ENCODE peak calls at places on chromosomes 13 and 19, in six cellular contexts. H, I, B, O, Z and U are unnamed samples. For H3K4me1, the result is how much of the 10 kb centered on the place peaks cover.

GRCh38 chr13:20360041-20360491 is 127.9 kb upstream of the GJB6 start:
- DNase-seq in B (no peak), H (peak), I (no peak), O (no peak), Z (no peak), U (no peak)

GRCh38 chr13:33797622-33798021 is 20.3 kb upstream of the RFC3 start:
- DNase-seq in O (no peak), B (no peak), I (no peak), Z (no peak), H (no peak), U (no peak)

GRCh38 chr19:5059767-5060166 is 90.9 kb downstream of the KDM4B start:
- DNase-seq in I (no peak), O (no peak), B (no peak), Z (no peak), H (no peak), U (no peak)

GRCh38 chr13:100039740-100040139 is 49.2 kb upstream of the PCCA start:
- DNase-seq in Z (no peak), I (no peak), H (peak), B (peak), O (no peak), U (no peak)

GRCh38 chr19:5218963-5219530 is 121.6 kb downstream of the PTPRS start:
- DNase-seq in H (no peak), I (no peak), B (no peak), O (no peak), Z (no peak), U (no peak)

GRCh38 chr19:49860716-49861100 is 6.7 kb downstream of the PNKP start:
- DNase-seq in H (no peak), B (no peak), O (no peak), I (no peak), Z (no peak), U (no peak)

GRCh38 chr19:12733369-12733896 is 1.1 kb downstream of the TRIR start:
- DNase-seq in I (peak), O (no peak), B (no peak), Z (no peak), H (peak), U (no peak)

GRCh38 chr13:81382236-81382635 is 1041.3 kb upstream of the SPRY2 start:
- DNase-seq in O (no peak), Z (no peak), I (no peak), H (no peak), B (no peak), U (no peak)

GRCh38 chr13:43374621-43375020 is 351.2 kb downstream of the DNAJC15 start:
- DNase-seq in I (no peak), Z (no peak), B (no peak), O (no peak), H (peak), U (no peak)

GRCh38 chr13:73572824-73573223 is 514.0 kb downstream of the KLF5 start:
- DNase-seq in B (no peak), Z (no peak), H (no peak), O (no peak), I (no peak), U (no peak)

GRCh38 chr19:2309734-2310362 is 1.9 kb upstream of the LINGO3 start:
- DNase-seq in H (peak), I (no peak), Z (no peak), O (no peak), B (no peak), U (no peak)

GRCh38 chr13:49441846-49442245 is 2.0 kb downstream of the CAB39L start:
- DNase-seq in Z (no peak), O (no peak), B (no peak), I (no peak), H (peak), U (no peak)

GRCh38 chr13:45370922-45371406 is 30.0 kb upstream of the TPT1 start:
- DNase-seq in I (peak), H (peak), Z (peak), B (peak), O (peak), U (peak)

GRCh38 chr13:46106839-46107371 is 2.1 kb upstream of the CPB2 start:
- DNase-seq in O (no peak), I (no peak), Z (no peak), B (no peak), H (no peak), U (peak)

GRCh38 chr13:26184791-26185250 is 37.3 kb downstream of the RNF6 start:
- DNase-seq in O (no peak), H (peak), Z (peak), B (peak), I (peak), U (peak)

GRCh38 chr13:40236566-40237168 is 429.8 kb downstream of the FOXO1 start:
- DNase-seq in I (no peak), Z (peak), B (no peak), O (peak), H (no peak), U (no peak)

GRCh38 chr19:33904681-33905080 is 108.0 kb downstream of the KCTD15 start:
- DNase-seq in H (no peak), Z (no peak), B (peak), I (no peak), O (no peak), U (no peak)

GRCh38 chr19:7450243-7451223 is 38.3 kb downstream of the PEX11G start:
- DNase-seq in H (peak), I (no peak), Z (no peak), O (no peak), B (no peak), U (no peak)

GRCh38 chr13:112752711-112753541 is 63.1 kb downstream of the ATP11A start:
- DNase-seq in O (no peak), Z (no peak), I (no peak), B (no peak), H (no peak), U (peak)

DNA sequence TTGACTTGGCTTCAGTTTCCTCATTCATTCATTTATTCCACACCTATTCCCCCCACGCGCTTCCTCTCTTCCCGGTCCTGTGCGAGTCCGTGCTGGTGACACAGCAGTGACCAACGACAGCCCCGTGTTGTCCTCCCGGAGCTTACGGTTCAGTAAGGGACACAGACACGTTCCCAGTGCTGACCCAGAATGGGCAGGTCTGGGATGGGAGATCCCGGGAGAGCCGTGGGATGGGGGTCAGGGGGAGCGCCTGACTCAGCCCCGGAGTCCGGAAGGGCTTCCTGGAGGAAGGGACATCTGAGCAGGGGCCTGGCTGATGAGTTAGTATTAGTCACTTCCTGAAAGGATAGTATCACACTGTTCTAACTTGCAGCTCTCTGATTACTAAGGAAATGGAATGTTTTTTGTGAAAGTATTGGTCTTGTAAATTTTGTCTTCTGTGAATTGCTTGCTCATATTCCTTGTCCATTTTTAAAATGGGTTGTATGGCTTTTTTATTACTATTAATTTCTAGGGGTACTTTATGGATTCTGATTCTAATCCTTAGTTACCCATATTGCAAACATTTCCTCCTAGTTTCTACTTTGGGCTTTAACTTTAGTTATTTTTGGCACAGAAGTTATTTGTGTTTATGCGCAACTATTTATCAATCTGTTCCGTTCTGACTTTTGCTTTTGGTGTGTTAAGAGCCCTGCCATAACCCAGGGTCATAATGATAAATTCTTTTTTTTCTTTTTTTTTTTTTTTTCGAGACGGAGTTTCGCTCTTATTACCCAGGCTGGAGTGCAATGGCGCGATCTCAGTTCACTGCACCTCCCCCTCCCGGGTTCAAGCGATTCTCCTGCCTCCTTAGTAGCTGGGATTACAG is 708 bp upstream of the ERCC1 start:
- DNase-seq in I (peak), H (peak), Z (peak), B (no peak), O (peak), U (no peak)
- H3K4me1 ChIP-seq in I (under half), H (under half), Z (under half), B (under half), O (half or more), U (under half)

GRCh38 chr19:18843960-18844359 is 12.2 kb downstream of the UPF1 start:
- DNase-seq in Z (no peak), O (no peak), I (no peak), H (no peak), B (no peak), U (no peak)
- H3K4me1 ChIP-seq in Z (half or more), O (half or more), I (half or more), H (under half), B (under half), U (half or more)

GRCh38 chr19:17527326-17527725 is 15.9 kb downstream of the PGLS start:
- DNase-seq in H (no peak), B (no peak), I (no peak), Z (no peak), O (no peak), U (no peak)

GRCh38 chr19:17522988-17523872 is 11.8 kb downstream of the PGLS start:
- DNase-seq in H (no peak), O (no peak), Z (peak), I (peak), B (no peak), U (peak)

GRCh38 chr19:17524651-17525050 is 13.2 kb downstream of the PGLS start:
- DNase-seq in O (no peak), I (no peak), B (no peak), Z (no peak), H (no peak), U (no peak)

GRCh38 chr19:17526922-17527321 is 15.5 kb downstream of the PGLS start:
- DNase-seq in B (no peak), I (peak), H (no peak), Z (no peak), O (no peak), U (no peak)

GRCh38 chr19:17525141-17525540 is 13.7 kb downstream of the PGLS start:
- DNase-seq in B (no peak), H (no peak), Z (no peak), O (no peak), I (no peak), U (no peak)
- H3K4me1 ChIP-seq in B (under half), H (under half), Z (under half), O (under half), I (under half), U (under half)

GRCh38 chr19:35734273-35734672 is 8.0 kb downstream of the IGFLR1 start:
- DNase-seq in Z (no peak), I (no peak), B (no peak), O (no peak), H (no peak), U (no peak)

GRCh38 chr19:35733180-35734125 is 8.8 kb downstream of the IGFLR1 start:
- DNase-seq in B (no peak), I (no peak), Z (no peak), O (no peak), H (no peak), U (no peak)

GRCh38 chr19:35736913-35737886 is 5.1 kb downstream of the IGFLR1 start:
- DNase-seq in Z (no peak), I (peak), B (no peak), H (no peak), O (no peak), U (peak)

GRCh38 chr19:35732540-35733179 is 9.6 kb downstream of the IGFLR1 start:
- DNase-seq in I (no peak), B (no peak), H (no peak), O (no peak), Z (no peak), U (no peak)

DNA sequence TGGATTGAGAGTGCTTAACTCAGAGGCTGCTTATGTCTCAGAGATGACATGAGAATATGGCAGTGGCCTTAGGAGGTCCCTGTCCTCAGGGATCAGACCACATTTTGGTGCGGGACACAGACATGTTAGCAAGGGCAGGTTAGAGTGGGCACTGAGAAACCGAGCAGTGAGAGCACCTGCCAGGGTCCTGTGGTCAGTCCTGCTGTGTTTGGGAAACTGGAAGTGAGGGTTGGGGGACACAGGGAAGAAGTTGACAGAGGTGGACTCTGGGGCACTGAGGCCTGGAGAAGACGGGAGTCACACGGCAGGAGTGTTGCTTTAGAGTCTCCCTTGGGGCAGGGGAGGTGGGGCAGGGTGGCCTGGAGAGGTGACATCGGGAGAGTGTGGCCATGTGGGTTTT is 7.4 kb downstream of the IGFLR1 start:
- DNase-seq in O (no peak), B (no peak), I (no peak), Z (no peak), H (no peak), U (no peak)
- H3K4me1 ChIP-seq in O (under half), B (under half), I (under half), Z (under half), H (under half), U (under half)

DNA sequence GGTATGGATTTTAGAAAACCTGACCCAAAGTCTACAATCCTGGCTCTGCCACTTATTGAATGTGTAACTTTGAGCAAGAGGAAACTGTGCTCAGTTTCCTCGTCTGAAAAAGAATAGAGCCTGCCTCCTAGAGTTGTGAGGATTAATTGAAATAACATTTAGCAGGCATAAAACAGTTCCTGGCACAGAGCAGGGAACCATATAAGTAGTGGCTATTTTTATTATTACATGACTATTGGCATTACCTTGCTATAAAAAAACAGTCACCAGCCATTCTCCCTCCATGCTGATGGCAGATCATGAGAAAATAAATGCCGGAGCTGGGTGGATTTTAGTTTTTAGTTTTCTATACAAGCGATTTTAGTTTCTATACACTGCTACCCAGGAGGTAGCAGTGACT is 5.8 kb downstream of the DOCK9 start:
- DNase-seq in H (no peak), I (no peak), B (no peak), O (no peak), Z (no peak), U (no peak)
- H3K4me1 ChIP-seq in H (under half), I (under half), B (half or more), O (under half), Z (half or more), U (under half)

GRCh38 chr13:98483636-98484288 is 93.1 kb downstream of the STK24 start:
- DNase-seq in I (peak), B (no peak), H (peak), O (no peak), Z (no peak), U (no peak)
- H3K4me1 ChIP-seq in I (half or more), B (half or more), H (under half), O (under half), Z (half or more), U (under half)

DNA sequence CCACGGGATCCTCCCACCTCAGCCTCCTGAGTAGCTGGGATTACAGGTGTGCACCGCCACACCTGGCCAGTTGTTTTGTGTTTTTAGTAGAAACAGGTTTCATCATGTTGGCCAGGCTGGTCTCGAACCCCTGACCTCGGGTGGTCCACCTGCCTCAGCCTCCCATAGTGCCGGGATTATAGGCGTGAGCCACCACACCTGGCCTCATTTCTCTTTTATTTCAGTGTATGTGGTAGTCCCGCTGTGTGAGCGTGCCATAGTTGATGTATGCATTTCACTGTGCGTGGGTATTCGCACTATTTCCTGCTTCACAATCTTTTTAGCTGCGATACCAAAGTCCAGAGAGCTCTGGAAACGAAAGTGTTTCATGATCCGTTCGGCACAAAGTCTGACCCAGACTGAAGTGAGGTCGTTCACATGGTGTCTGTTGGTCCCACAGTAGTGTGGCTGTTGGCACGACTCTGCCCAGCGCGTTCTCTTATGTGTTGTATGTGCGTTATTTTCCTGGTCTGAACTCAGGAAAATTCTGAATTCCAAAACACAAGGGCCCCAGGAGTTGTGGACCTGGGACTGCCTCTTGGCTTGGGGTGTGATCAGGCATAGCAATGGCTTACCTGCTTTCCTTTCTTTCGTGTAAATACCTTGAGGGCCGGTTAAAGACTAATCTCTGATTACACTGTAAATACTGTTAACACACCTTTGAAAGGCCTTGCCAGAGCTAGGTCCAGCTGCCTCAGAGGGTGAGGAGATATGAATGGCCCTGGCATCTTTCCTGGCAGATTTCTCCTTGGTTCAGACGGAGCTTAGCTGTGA is 8.6 kb downstream of the EPN1 start:
- DNase-seq in O (no peak), B (no peak), Z (no peak), I (no peak), H (no peak), U (no peak)
- H3K4me1 ChIP-seq in O (under half), B (under half), Z (under half), I (half or more), H (under half), U (under half)

GRCh38 chr13:97245011-97245410 is 22.9 kb downstream of the MBNL2 start:
- DNase-seq in I (no peak), B (no peak), O (no peak), H (no peak), Z (no peak), U (no peak)
- H3K4me1 ChIP-seq in I (under half), B (under half), O (half or more), H (under half), Z (half or more), U (under half)

GRCh38 chr19:37981785-37982475 is 74.9 kb downstream of the SIPA1L3 start:
- DNase-seq in O (no peak), I (no peak), B (no peak), Z (no peak), H (peak), U (no peak)

GRCh38 chr19:37983153-37983552 is 76.1 kb downstream of the SIPA1L3 start:
- DNase-seq in H (peak), Z (no peak), B (no peak), O (no peak), I (no peak), U (no peak)

GRCh38 chr19:37986048-37986750 is 79.2 kb downstream of the SIPA1L3 start:
- DNase-seq in Z (no peak), O (no peak), I (peak), B (no peak), H (no peak), U (no peak)

GRCh38 chr19:37982655-37983054 is 75.6 kb downstream of the SIPA1L3 start:
- DNase-seq in H (no peak), B (no peak), I (no peak), Z (no peak), O (no peak), U (no peak)

GRCh38 chr19:37983916-37984315 is 76.9 kb downstream of the SIPA1L3 start:
- DNase-seq in O (no peak), H (no peak), B (no peak), Z (no peak), I (no peak), U (no peak)
- H3K4me1 ChIP-seq in O (under half), H (under half), B (under half), Z (under half), I (half or more), U (under half)